ENCODE peak calls at places on chromosomes 5 and 9, in five cellular contexts. Q is non-pigmented ciliary epithelial cell; J is epithelial cell of prostate; E is AG08396; C is activated CD8-positive, alpha-beta memory T cell treated with anti-CD3 and anti-CD28 coated beads, Interleukin-2, amount 10 ng/mL, durations not matched to agents 7 days and 5 days. A is an unnamed sample.

GRCh38 chr9:113677569-113677968 is 198.5 kb upstream of the ZNF618 start:
- DNase-seq in Q (no peak), J (no peak), E (no peak), C (no peak), A (no peak)

GRCh38 chr5:88393721-88394530 is 125.3 kb upstream of the TMEM161B start:
- DNase-seq in J (no peak), E (no peak), Q (no peak), C (no peak), A (no peak)

GRCh38 chr5:179344301-179345178 is 721 bp downstream of the ADAMTS2 start:
- DNase-seq in J (no peak), C (no peak), E (peak), Q (no peak), A (no peak)

GRCh38 chr9:100589582-100589981 is 11.7 kb downstream of the CAVIN4 start:
- DNase-seq in C (no peak), Q (no peak), J (no peak), E (no peak), A (no peak)

GRCh38 chr9:133874061-133874638 is 118.0 kb downstream of the VAV2 start:
- DNase-seq in J (peak), C (no peak), Q (peak), E (peak), A (peak)

GRCh38 chr5:157252741-157253465 is 13.0 kb upstream of the CYFIP2 start:
- DNase-seq in C (peak), Q (peak), J (no peak), E (no peak), A (no peak)

GRCh38 chr9:137621131-137621757 is 2.4 kb downstream of the EHMT1 start:
- DNase-seq in Q (no peak), J (no peak), C (no peak), E (no peak), A (no peak)

GRCh38 chr9:92770005-92770995 is 5.7 kb upstream of the BICD2 start:
- DNase-seq in C (no peak), E (no peak), Q (no peak), J (peak), A (no peak)

GRCh38 chr5:76273491-76273890 is 129.6 kb upstream of the IQGAP2 start:
- DNase-seq in C (no peak), Q (no peak), E (no peak), J (no peak), A (no peak)

GRCh38 chr5:104942735-104943134 is 1380.1 kb upstream of the NUDT12 start:
- DNase-seq in E (no peak), J (no peak), C (no peak), Q (no peak), A (no peak)

GRCh38 chr9:135711411-135711810 is 9.4 kb downstream of the KCNT1 start:
- DNase-seq in J (no peak), C (no peak), Q (no peak), E (no peak), A (no peak)

GRCh38 chr9:127154390-127155191 is 32.2 kb upstream of the ANGPTL2 start:
- DNase-seq in Q (no peak), J (no peak), E (peak), C (peak), A (no peak)

GRCh38 chr5:96300986-96301385 is 132.1 kb downstream of the PCSK1 start:
- DNase-seq in C (no peak), Q (no peak), J (no peak), E (no peak), A (no peak)

GRCh38 chr9:130986311-130986940 is 22.5 kb upstream of the LAMC3 start:
- DNase-seq in C (no peak), E (no peak), J (no peak), Q (no peak), A (no peak)

GRCh38 chr9:105360344-105360743 is 87.5 kb upstream of the FSD1L start:
- DNase-seq in C (no peak), J (no peak), E (no peak), Q (no peak), A (no peak)

GRCh38 chr9:92738661-92739081 is 26.0 kb downstream of the BICD2 start:
- DNase-seq in C (no peak), Q (no peak), E (peak), J (no peak), A (no peak)

GRCh38 chr5:31809037-31809910 is 170.3 kb downstream of the PDZD2 start:
- DNase-seq in Q (no peak), C (no peak), E (peak), J (peak), A (peak)

GRCh38 chr5:87899109-87900100 is 369.2 kb downstream of the TMEM161B start:
- DNase-seq in J (no peak), C (no peak), E (no peak), Q (no peak), A (no peak)

GRCh38 chr5:138230261-138230660 is 17.1 kb upstream of the CDC23 start:
- DNase-seq in J (no peak), Q (no peak), E (no peak), C (no peak), A (no peak)

GRCh38 chr9:22381170-22381569 is 65.5 kb upstream of the DMRTA1 start:
- DNase-seq in C (no peak), E (no peak), J (no peak), Q (no peak), A (no peak)

GRCh38 chr5:79193643-79194042 is 42.3 kb upstream of the JMY start:
- DNase-seq in C (no peak), J (peak), Q (no peak), E (no peak), A (peak)

GRCh38 chr9:22158275-22158674 is 149.2 kb upstream of the CDKN2B start:
- DNase-seq in C (no peak), J (no peak), E (no peak), Q (no peak), A (no peak)

GRCh38 chr5:18975624-18976023 is 1012.4 kb downstream of the CDH18 start:
- DNase-seq in Q (no peak), J (no peak), E (no peak), C (no peak), A (no peak)

GRCh38 chr5:120297621-120298020 is 166.5 kb upstream of the PRR16 start:
- DNase-seq in Q (no peak), E (no peak), J (no peak), C (no peak), A (no peak)

GRCh38 chr9:76926324-76926731 is 20.4 kb upstream of the PRUNE2 start:
- DNase-seq in C (no peak), Q (peak), E (peak), J (no peak), A (no peak)

GRCh38 chr9:14348241-14349140 is 34.5 kb upstream of the NFIB start:
- DNase-seq in Q (no peak), J (no peak), E (no peak), C (no peak), A (no peak)

GRCh38 chr5:16856531-16856930 is 79.6 kb downstream of the MYO10 start:
- DNase-seq in J (peak), Q (no peak), E (no peak), C (no peak), A (peak)